ENCODE peak calls at places on chromosomes 11 and 22, in five cellular contexts. P is GF-D8; A is IMR-90; B is fibroblast of mammary gland; Y is activated CD8-positive, alpha-beta T cell treated with anti-CD3 and anti-CD28 coated beads for 36 hours. J is an unnamed sample.
A peak's percentile ranks its signal among the peaks of the same experiment; 100 is the strongest.

GRCh38 chr11:31788066-31788465 is 23.1 kb downstream of the PAX6 start:
- DNase-seq in B (no peak), Y (no peak), P (no peak), A (no peak), J (no peak)

GRCh38 chr22:39666926-39667325 is 96.4 kb downstream of the CACNA1I start:
- DNase-seq in P (no peak), A (no peak), B (no peak), Y (no peak), J (no peak)

GRCh38 chr11:120185678-120186407 is 25.0 kb upstream of the OAF start:
- DNase-seq in B (no peak), Y (no peak), A (no peak), P (no peak), J (peak; percentile 63)

GRCh38 chr22:19855504-19856409 is 1.1 kb upstream of the GNB1L start:
- DNase-seq in B (peak; percentile 75), P (peak; percentile 71), A (peak; percentile 35), Y (peak; percentile 80), J (peak; percentile 80)

GRCh38 chr11:118263694-118264567 is at the start of gene MPZL2:
- DNase-seq in A (no peak), B (no peak), Y (peak; percentile 57), P (no peak), J (peak; percentile 74)

GRCh38 chr22:44171486-44172076 is 9.1 kb upstream of the PARVG start:
- DNase-seq in P (peak; percentile 25), B (no peak), A (no peak), Y (no peak), J (no peak)

GRCh38 chr22:46050451-46050845 is 73.5 kb upstream of the WNT7B start:
- DNase-seq in Y (no peak), A (no peak), P (no peak), B (no peak), J (no peak)

GRCh38 chr11:106426696-106427095 is 349.2 kb downstream of the AASDHPPT start:
- DNase-seq in A (no peak), P (no peak), B (no peak), Y (no peak), J (no peak)

J was measured in NCI-H69.